ENCODE peak calls at places on chromosomes 4 and X, in six cellular contexts. N is stimulated activated CD8-positive, alpha-beta memory T cell treated with anti-CD3 and anti-CD28 coated beads, Interleukin-15, amount 100 ng/mL, for 24 hours; O is neural crest cell; Q is PC-3; J is T-helper 22 cell; G is activated naive CD4-positive, alpha-beta T cell. Z is an unnamed sample.

GRCh38 chr4:77880784-77881183 is 18.2 kb downstream of the MRPL1 start:
- DNase-seq in N (no peak), O (no peak), Q (no peak), J (no peak), G (no peak), Z (no peak)

GRCh38 chr4:142845293-142846070 is 619 bp downstream of the INPP4B start:
- DNase-seq in N (no peak), O (no peak), Q (peak), J (no peak), G (peak), Z (no peak)

GRCh38 chr4:46886711-46887110 is 22.3 kb downstream of the COX7B2 start:
- DNase-seq in N (no peak), O (no peak), Q (peak), J (no peak), G (no peak), Z (peak)

GRCh38 chr4:111400736-111401135 is 744.5 kb upstream of the FAM241A start:
- DNase-seq in N (no peak), O (no peak), Q (peak), J (no peak), G (no peak), Z (peak)

GRCh38 chrX:111008126-111008525 is 87.9 kb upstream of the PAK3 start:
- DNase-seq in N (no peak), O (no peak), Q (no peak), J (no peak), G (no peak), Z (no peak)

GRCh38 chr4:53141308-53141707 is 224.6 kb downstream of the SCFD2 start:
- DNase-seq in N (no peak), O (no peak), Q (no peak), J (no peak), G (no peak), Z (no peak)

GRCh38 chr4:70844180-70844579 is 4.5 kb upstream of the GRSF1 start:
- DNase-seq in N (no peak), O (no peak), Q (no peak), J (no peak), G (no peak), Z (no peak)

GRCh38 chr4:41204400-41204978 is 9.9 kb downstream of the APBB2 start:
- DNase-seq in N (no peak), O (no peak), Q (peak), J (no peak), G (no peak), Z (peak)

GRCh38 chr4:108215055-108215454 is 46.3 kb upstream of the LEF1 start:
- DNase-seq in N (no peak), O (no peak), Q (no peak), J (no peak), G (no peak), Z (no peak)

GRCh38 chrX:13094780-13095425 is 50.5 kb upstream of the FAM9C start:
- DNase-seq in N (no peak), O (no peak), Q (no peak), J (no peak), G (no peak), Z (no peak)

GRCh38 chr4:88705805-88706518 is 8.3 kb upstream of the NAP1L5 start:
- DNase-seq in N (no peak), O (no peak), Q (peak), J (no peak), G (no peak), Z (no peak)

GRCh38 chrX:22526339-22526738 is 253.6 kb downstream of the CBLL2 start:
- DNase-seq in N (no peak), O (no peak), Q (peak), J (no peak), G (no peak), Z (peak)

GRCh38 chrX:153944800-153945150 is 332 bp upstream of the RENBP start:
- DNase-seq in N (no peak), O (no peak), Q (no peak), J (no peak), G (no peak), Z (no peak)

GRCh38 chrX:72274526-72274925 is 2.5 kb downstream of the RPS4X start:
- DNase-seq in N (no peak), O (no peak), Q (no peak), J (peak), G (no peak), Z (no peak)

GRCh38 chr4:80305466-80305865 is 30.1 kb upstream of the CFAP299 start:
- DNase-seq in N (no peak), O (no peak), Q (peak), J (no peak), G (no peak), Z (peak)

GRCh38 chr4:14524236-14524635 is 478.0 kb upstream of the CPEB2 start:
- DNase-seq in N (no peak), O (no peak), Q (no peak), J (no peak), G (no peak), Z (no peak)

GRCh38 chr4:40662962-40663604 is 33.4 kb upstream of the RBM47 start:
- DNase-seq in N (no peak), O (no peak), Q (peak), J (no peak), G (no peak), Z (peak)

GRCh38 chr4:15368906-15369305 is 58.9 kb upstream of the C1QTNF7 start:
- DNase-seq in N (no peak), O (no peak), Q (peak), J (no peak), G (no peak), Z (peak)

GRCh38 chr4:47566566-47566965 is 81.5 kb downstream of the ATP10D start:
- DNase-seq in N (no peak), O (no peak), Q (no peak), J (no peak), G (no peak), Z (no peak)

GRCh38 chr4:16659120-16659519 is 239.3 kb downstream of the LDB2 start:
- DNase-seq in N (no peak), O (no peak), Q (no peak), J (no peak), G (no peak), Z (no peak)

GRCh38 chr4:183876268-183876934 is 28.7 kb upstream of the STOX2 start:
- DNase-seq in N (no peak), O (no peak), Q (peak), J (no peak), G (no peak), Z (peak)

GRCh38 chrX:13937370-13938052 is 92.2 kb downstream of the GEMIN8 start:
- DNase-seq in N (no peak), O (no peak), Q (no peak), J (no peak), G (no peak), Z (no peak)

GRCh38 chr4:153409412-153409811 is 56.7 kb upstream of the TMEM131L start:
- DNase-seq in N (no peak), O (no peak), Q (peak), J (no peak), G (no peak), Z (peak)

GRCh38 chr4:113673450-113673849 is 88.1 kb downstream of the CAMK2D start:
- DNase-seq in N (no peak), O (no peak), Q (peak), J (no peak), G (no peak), Z (peak)

GRCh38 chr4:26083987-26084386 is 170.0 kb downstream of the SMIM20 start:
- DNase-seq in N (no peak), O (no peak), Q (peak), J (no peak), G (no peak), Z (peak)

GRCh38 chr4:64903986-64904385 is 494.7 kb upstream of the TECRL start:
- DNase-seq in N (no peak), O (no peak), Q (no peak), J (no peak), G (no peak), Z (no peak)

GRCh38 chr4:24400537-24400936 is 183.8 kb downstream of the DHX15 start:
- DNase-seq in N (no peak), O (no peak), Q (no peak), J (no peak), G (no peak), Z (no peak)

GRCh38 chr4:163681208-163681821 is 186.8 kb downstream of the TMA16 start:
- DNase-seq in N (no peak), O (peak), Q (peak), J (no peak), G (no peak), Z (no peak)

GRCh38 chr4:1246901-1247810 is 1.8 kb downstream of the CTBP1 start:
- DNase-seq in N (no peak), O (no peak), Q (no peak), J (no peak), G (no peak), Z (no peak)

GRCh38 chr4:188008377-188008776 is 12.8 kb downstream of the ZFP42 start:
- DNase-seq in N (no peak), O (no peak), Q (peak), J (no peak), G (no peak), Z (peak)

GRCh38 chr4:101708640-101709039 is 81.9 kb upstream of the BANK1 start:
- DNase-seq in N (no peak), O (no peak), Q (peak), J (no peak), G (no peak), Z (no peak)

GRCh38 chrX:53321943-53322497 is 40.6 kb upstream of the IQSEC2 start:
- DNase-seq in N (no peak), O (no peak), Q (no peak), J (no peak), G (no peak), Z (no peak)

GRCh38 chr4:177047070-177047850 is 254.5 kb upstream of the VEGFC start:
- DNase-seq in N (peak), O (peak), Q (peak), J (no peak), G (peak), Z (peak)

GRCh38 chr4:28973591-28974350 is 1746.4 kb upstream of the PCDH7 start:
- DNase-seq in N (no peak), O (no peak), Q (peak), J (no peak), G (no peak), Z (peak)

GRCh38 chr4:3648731-3649130 is 116.5 kb upstream of the LRPAP1 start:
- DNase-seq in N (no peak), O (no peak), Q (no peak), J (no peak), G (no peak), Z (no peak)

GRCh38 chr4:121789470-121789869 is 11.7 kb upstream of the EXOSC9 start:
- DNase-seq in N (no peak), O (no peak), Q (no peak), J (no peak), G (no peak), Z (no peak)

Z was measured in HT1080.